ENCODE peak calls at places on chromosomes 5 and 9, in ten cellular contexts. One of them, this sample, is unnamed.

GRCh38 chr5:42950466-42951168 is 89.5 kb downstream of the ANXA2R start:
- DNase-seq in neuronal stem cell: no peak
- DNase-seq in astrocyte of the spinal cord: peak; percentile 100
- DNase-seq in NCI-H1436: no peak
- DNase-seq in stimulated activated CD4-positive, alpha-beta T cell treated with anti-CD3 and anti-CD28 coated beads, TNF-alpha, amount 100 ng/mL, for 4 hours: peak; percentile 65
- DNase-seq in body of pancreas: peak; percentile 62
- DNase-seq in non-pigmented ciliary epithelial cell: peak; percentile 100
- DNase-seq in WTC11: peak; percentile 44
- DNase-seq in endothelial cell: no peak
- DNase-seq in Right ventricle myocardium inferior: peak; percentile 73
- DNase-seq in this sample: peak; percentile 56

GRCh38 chr9:5787220-5787619 is 45.7 kb downstream of the ERMP1 start:
- DNase-seq in neuronal stem cell: no peak
- DNase-seq in astrocyte of the spinal cord: no peak
- DNase-seq in NCI-H1436: no peak
- DNase-seq in stimulated activated CD4-positive, alpha-beta T cell treated with anti-CD3 and anti-CD28 coated beads, TNF-alpha, amount 100 ng/mL, for 4 hours: no peak
- DNase-seq in body of pancreas: peak; percentile 44
- DNase-seq in non-pigmented ciliary epithelial cell: no peak
- DNase-seq in WTC11: no peak
- DNase-seq in endothelial cell: no peak
- DNase-seq in Right ventricle myocardium inferior: no peak
- DNase-seq in this sample: no peak

GRCh38 chr5:17267099-17267498 is 49.7 kb downstream of the BASP1 start:
- DNase-seq in neuronal stem cell: no peak
- DNase-seq in astrocyte of the spinal cord: no peak
- DNase-seq in NCI-H1436: no peak
- DNase-seq in stimulated activated CD4-positive, alpha-beta T cell treated with anti-CD3 and anti-CD28 coated beads, TNF-alpha, amount 100 ng/mL, for 4 hours: no peak
- DNase-seq in body of pancreas: no peak
- DNase-seq in non-pigmented ciliary epithelial cell: no peak
- DNase-seq in WTC11: no peak
- DNase-seq in endothelial cell: no peak
- DNase-seq in Right ventricle myocardium inferior: no peak
- DNase-seq in this sample: peak; percentile 45

GRCh38 chr5:73311291-73312110 is 137.1 kb downstream of the FOXD1 start:
- DNase-seq in neuronal stem cell: peak; percentile 32
- DNase-seq in astrocyte of the spinal cord: peak; percentile 94
- DNase-seq in NCI-H1436: peak; percentile 17
- DNase-seq in stimulated activated CD4-positive, alpha-beta T cell treated with anti-CD3 and anti-CD28 coated beads, TNF-alpha, amount 100 ng/mL, for 4 hours: no peak
- DNase-seq in body of pancreas: no peak
- DNase-seq in non-pigmented ciliary epithelial cell: peak; percentile 51
- DNase-seq in WTC11: peak; percentile 34
- DNase-seq in endothelial cell: no peak
- DNase-seq in Right ventricle myocardium inferior: no peak
- DNase-seq in this sample: no peak

GRCh38 chr9:24257726-24258125 is 288.0 kb downstream of the IZUMO3 start:
- DNase-seq in neuronal stem cell: no peak
- DNase-seq in astrocyte of the spinal cord: peak; percentile 77
- DNase-seq in NCI-H1436: no peak
- DNase-seq in stimulated activated CD4-positive, alpha-beta T cell treated with anti-CD3 and anti-CD28 coated beads, TNF-alpha, amount 100 ng/mL, for 4 hours: no peak
- DNase-seq in body of pancreas: no peak
- DNase-seq in non-pigmented ciliary epithelial cell: peak; percentile 20
- DNase-seq in WTC11: no peak
- DNase-seq in endothelial cell: no peak
- DNase-seq in Right ventricle myocardium inferior: no peak
- DNase-seq in this sample: no peak

GRCh38 chr5:139689631-139690384 is 41.7 kb downstream of the CXXC5 start:
- DNase-seq in neuronal stem cell: no peak
- DNase-seq in astrocyte of the spinal cord: no peak
- DNase-seq in NCI-H1436: no peak
- DNase-seq in stimulated activated CD4-positive, alpha-beta T cell treated with anti-CD3 and anti-CD28 coated beads, TNF-alpha, amount 100 ng/mL, for 4 hours: no peak
- DNase-seq in body of pancreas: peak; percentile 85
- DNase-seq in non-pigmented ciliary epithelial cell: no peak
- DNase-seq in WTC11: peak; percentile 44
- DNase-seq in endothelial cell: peak; percentile 26
- DNase-seq in Right ventricle myocardium inferior: no peak
- DNase-seq in this sample: peak; percentile 59

GRCh38 chr5:77333451-77334123 is 123.1 kb downstream of the PDE8B start:
- DNase-seq in neuronal stem cell: no peak
- DNase-seq in astrocyte of the spinal cord: no peak
- DNase-seq in NCI-H1436: no peak
- DNase-seq in stimulated activated CD4-positive, alpha-beta T cell treated with anti-CD3 and anti-CD28 coated beads, TNF-alpha, amount 100 ng/mL, for 4 hours: no peak
- DNase-seq in body of pancreas: no peak
- DNase-seq in non-pigmented ciliary epithelial cell: no peak
- DNase-seq in WTC11: no peak
- DNase-seq in endothelial cell: no peak
- DNase-seq in Right ventricle myocardium inferior: no peak
- DNase-seq in this sample: no peak

GRCh38 chr5:149358294-149358651 is 427 bp downstream of the PCYOX1L start:
- DNase-seq in neuronal stem cell: no peak
- DNase-seq in astrocyte of the spinal cord: no peak
- DNase-seq in NCI-H1436: no peak
- DNase-seq in stimulated activated CD4-positive, alpha-beta T cell treated with anti-CD3 and anti-CD28 coated beads, TNF-alpha, amount 100 ng/mL, for 4 hours: no peak
- DNase-seq in body of pancreas: peak; percentile 45
- DNase-seq in non-pigmented ciliary epithelial cell: no peak
- DNase-seq in WTC11: no peak
- DNase-seq in endothelial cell: peak; percentile 18
- DNase-seq in Right ventricle myocardium inferior: peak; percentile 75
- DNase-seq in this sample: peak; percentile 41

GRCh38 chr9:130211548-130212226 is 39.5 kb downstream of the NCS1 start:
- DNase-seq in neuronal stem cell: no peak
- DNase-seq in astrocyte of the spinal cord: no peak
- DNase-seq in NCI-H1436: no peak
- DNase-seq in stimulated activated CD4-positive, alpha-beta T cell treated with anti-CD3 and anti-CD28 coated beads, TNF-alpha, amount 100 ng/mL, for 4 hours: no peak
- DNase-seq in body of pancreas: no peak
- DNase-seq in non-pigmented ciliary epithelial cell: no peak
- DNase-seq in WTC11: no peak
- DNase-seq in endothelial cell: no peak
- DNase-seq in Right ventricle myocardium inferior: no peak
- DNase-seq in this sample: no peak

GRCh38 chr9:85178486-85178885 is 509.0 kb downstream of the NTRK2 start:
- DNase-seq in neuronal stem cell: no peak
- DNase-seq in astrocyte of the spinal cord: no peak
- DNase-seq in NCI-H1436: peak; percentile 3
- DNase-seq in stimulated activated CD4-positive, alpha-beta T cell treated with anti-CD3 and anti-CD28 coated beads, TNF-alpha, amount 100 ng/mL, for 4 hours: no peak
- DNase-seq in body of pancreas: no peak
- DNase-seq in non-pigmented ciliary epithelial cell: no peak
- DNase-seq in WTC11: no peak
- DNase-seq in endothelial cell: peak; percentile 4
- DNase-seq in Right ventricle myocardium inferior: no peak
- DNase-seq in this sample: no peak

GRCh38 chr9:88076286-88077070 is 61.8 kb downstream of the SPATA31C2 start:
- DNase-seq in neuronal stem cell: peak; percentile 54
- DNase-seq in astrocyte of the spinal cord: peak; percentile 92
- DNase-seq in NCI-H1436: peak; percentile 18
- DNase-seq in stimulated activated CD4-positive, alpha-beta T cell treated with anti-CD3 and anti-CD28 coated beads, TNF-alpha, amount 100 ng/mL, for 4 hours: no peak
- DNase-seq in body of pancreas: peak; percentile 96
- DNase-seq in non-pigmented ciliary epithelial cell: peak; percentile 53
- DNase-seq in WTC11: peak; percentile 71
- DNase-seq in endothelial cell: peak; percentile 58
- DNase-seq in Right ventricle myocardium inferior: peak; percentile 83
- DNase-seq in this sample: no peak

GRCh38 chr9:105846825-105847224 is 152.5 kb downstream of the TMEM38B start:
- DNase-seq in neuronal stem cell: no peak
- DNase-seq in astrocyte of the spinal cord: no peak
- DNase-seq in NCI-H1436: no peak
- DNase-seq in stimulated activated CD4-positive, alpha-beta T cell treated with anti-CD3 and anti-CD28 coated beads, TNF-alpha, amount 100 ng/mL, for 4 hours: no peak
- DNase-seq in body of pancreas: no peak
- DNase-seq in non-pigmented ciliary epithelial cell: no peak
- DNase-seq in WTC11: no peak
- DNase-seq in endothelial cell: no peak
- DNase-seq in Right ventricle myocardium inferior: no peak
- DNase-seq in this sample: no peak

GRCh38 chr9:81632599-81632998 is 56.7 kb downstream of the TLE1 start:
- DNase-seq in neuronal stem cell: no peak
- DNase-seq in astrocyte of the spinal cord: peak; percentile 81
- DNase-seq in NCI-H1436: no peak
- DNase-seq in stimulated activated CD4-positive, alpha-beta T cell treated with anti-CD3 and anti-CD28 coated beads, TNF-alpha, amount 100 ng/mL, for 4 hours: no peak
- DNase-seq in body of pancreas: no peak
- DNase-seq in non-pigmented ciliary epithelial cell: peak; percentile 84
- DNase-seq in WTC11: no peak
- DNase-seq in endothelial cell: no peak
- DNase-seq in Right ventricle myocardium inferior: no peak
- DNase-seq in this sample: no peak

GRCh38 chr5:95414441-95414840 is 23.3 kb downstream of the FAM81B start:
- DNase-seq in neuronal stem cell: no peak
- DNase-seq in astrocyte of the spinal cord: no peak
- DNase-seq in NCI-H1436: no peak
- DNase-seq in stimulated activated CD4-positive, alpha-beta T cell treated with anti-CD3 and anti-CD28 coated beads, TNF-alpha, amount 100 ng/mL, for 4 hours: no peak
- DNase-seq in body of pancreas: no peak
- DNase-seq in non-pigmented ciliary epithelial cell: no peak
- DNase-seq in WTC11: no peak
- DNase-seq in endothelial cell: no peak
- DNase-seq in Right ventricle myocardium inferior: no peak
- DNase-seq in this sample: no peak

GRCh38 chr5:107218457-107219193 is 452.1 kb downstream of the EFNA5 start:
- DNase-seq in neuronal stem cell: no peak
- DNase-seq in astrocyte of the spinal cord: peak; percentile 22
- DNase-seq in NCI-H1436: no peak
- DNase-seq in stimulated activated CD4-positive, alpha-beta T cell treated with anti-CD3 and anti-CD28 coated beads, TNF-alpha, amount 100 ng/mL, for 4 hours: no peak
- DNase-seq in body of pancreas: no peak
- DNase-seq in non-pigmented ciliary epithelial cell: peak; percentile 28
- DNase-seq in WTC11: no peak
- DNase-seq in endothelial cell: no peak
- DNase-seq in Right ventricle myocardium inferior: no peak
- DNase-seq in this sample: no peak

GRCh38 chr5:103487253-103487652 is 75.3 kb downstream of the NUDT12 start:
- DNase-seq in neuronal stem cell: no peak
- DNase-seq in astrocyte of the spinal cord: peak; percentile 44
- DNase-seq in NCI-H1436: no peak
- DNase-seq in stimulated activated CD4-positive, alpha-beta T cell treated with anti-CD3 and anti-CD28 coated beads, TNF-alpha, amount 100 ng/mL, for 4 hours: no peak
- DNase-seq in body of pancreas: no peak
- DNase-seq in non-pigmented ciliary epithelial cell: no peak
- DNase-seq in WTC11: no peak
- DNase-seq in endothelial cell: no peak
- DNase-seq in Right ventricle myocardium inferior: no peak
- DNase-seq in this sample: no peak

GRCh38 chr5:114449836-114450515 is 88.1 kb downstream of the KCNN2 start:
- DNase-seq in neuronal stem cell: peak; percentile 64
- DNase-seq in astrocyte of the spinal cord: peak; percentile 52
- DNase-seq in NCI-H1436: peak; percentile 8
- DNase-seq in stimulated activated CD4-positive, alpha-beta T cell treated with anti-CD3 and anti-CD28 coated beads, TNF-alpha, amount 100 ng/mL, for 4 hours: no peak
- DNase-seq in body of pancreas: peak; percentile 71
- DNase-seq in non-pigmented ciliary epithelial cell: peak; percentile 4
- DNase-seq in WTC11: peak; percentile 77
- DNase-seq in endothelial cell: peak; percentile 74
- DNase-seq in Right ventricle myocardium inferior: peak; percentile 69
- DNase-seq in this sample: peak; percentile 49

GRCh38 chr9:75601280-75601679 is 289.2 kb upstream of the PCSK5 start:
- DNase-seq in neuronal stem cell: no peak
- DNase-seq in astrocyte of the spinal cord: no peak
- DNase-seq in NCI-H1436: no peak
- DNase-seq in stimulated activated CD4-positive, alpha-beta T cell treated with anti-CD3 and anti-CD28 coated beads, TNF-alpha, amount 100 ng/mL, for 4 hours: no peak
- DNase-seq in body of pancreas: no peak
- DNase-seq in non-pigmented ciliary epithelial cell: no peak
- DNase-seq in WTC11: no peak
- DNase-seq in endothelial cell: no peak
- DNase-seq in Right ventricle myocardium inferior: no peak
- DNase-seq in this sample: no peak

GRCh38 chr5:131749138-131749537 is 47.7 kb downstream of the FNIP1 start:
- DNase-seq in neuronal stem cell: no peak
- DNase-seq in astrocyte of the spinal cord: peak; percentile 59
- DNase-seq in NCI-H1436: no peak
- DNase-seq in stimulated activated CD4-positive, alpha-beta T cell treated with anti-CD3 and anti-CD28 coated beads, TNF-alpha, amount 100 ng/mL, for 4 hours: no peak
- DNase-seq in body of pancreas: no peak
- DNase-seq in non-pigmented ciliary epithelial cell: no peak
- DNase-seq in WTC11: no peak
- DNase-seq in endothelial cell: no peak
- DNase-seq in Right ventricle myocardium inferior: no peak
- DNase-seq in this sample: no peak

GRCh38 chr9:107431461-107431860 is 58.1 kb downstream of the KLF4 start:
- DNase-seq in neuronal stem cell: no peak
- DNase-seq in astrocyte of the spinal cord: no peak
- DNase-seq in NCI-H1436: no peak
- DNase-seq in stimulated activated CD4-positive, alpha-beta T cell treated with anti-CD3 and anti-CD28 coated beads, TNF-alpha, amount 100 ng/mL, for 4 hours: no peak
- DNase-seq in body of pancreas: no peak
- DNase-seq in non-pigmented ciliary epithelial cell: no peak
- DNase-seq in WTC11: no peak
- DNase-seq in endothelial cell: no peak
- DNase-seq in Right ventricle myocardium inferior: no peak
- DNase-seq in this sample: no peak

GRCh38 chr5:155546075-155546474 is 532.5 kb downstream of the KIF4B start:
- DNase-seq in neuronal stem cell: no peak
- DNase-seq in astrocyte of the spinal cord: no peak
- DNase-seq in NCI-H1436: no peak
- DNase-seq in stimulated activated CD4-positive, alpha-beta T cell treated with anti-CD3 and anti-CD28 coated beads, TNF-alpha, amount 100 ng/mL, for 4 hours: no peak
- DNase-seq in body of pancreas: no peak
- DNase-seq in non-pigmented ciliary epithelial cell: no peak
- DNase-seq in WTC11: no peak
- DNase-seq in endothelial cell: no peak
- DNase-seq in Right ventricle myocardium inferior: no peak
- DNase-seq in this sample: no peak

GRCh38 chr9:133768859-133769510 is 30.8 kb upstream of the SARDH start:
- DNase-seq in neuronal stem cell: no peak
- DNase-seq in astrocyte of the spinal cord: no peak
- DNase-seq in NCI-H1436: no peak
- DNase-seq in stimulated activated CD4-positive, alpha-beta T cell treated with anti-CD3 and anti-CD28 coated beads, TNF-alpha, amount 100 ng/mL, for 4 hours: no peak
- DNase-seq in body of pancreas: peak; percentile 99
- DNase-seq in non-pigmented ciliary epithelial cell: no peak
- DNase-seq in WTC11: peak; percentile 70
- DNase-seq in endothelial cell: no peak
- DNase-seq in Right ventricle myocardium inferior: peak; percentile 66
- DNase-seq in this sample: no peak

GRCh38 chr9:98678244-98678842 is 30.4 kb downstream of the GABBR2 start:
- DNase-seq in neuronal stem cell: no peak
- DNase-seq in astrocyte of the spinal cord: no peak
- DNase-seq in NCI-H1436: no peak
- DNase-seq in stimulated activated CD4-positive, alpha-beta T cell treated with anti-CD3 and anti-CD28 coated beads, TNF-alpha, amount 100 ng/mL, for 4 hours: no peak
- DNase-seq in body of pancreas: no peak
- DNase-seq in non-pigmented ciliary epithelial cell: no peak
- DNase-seq in WTC11: peak; percentile 66
- DNase-seq in endothelial cell: peak; percentile 34
- DNase-seq in Right ventricle myocardium inferior: no peak
- DNase-seq in this sample: peak; percentile 5

GRCh38 chr9:107228648-107229047 is 54.4 kb upstream of the RAD23B start:
- DNase-seq in neuronal stem cell: no peak
- DNase-seq in astrocyte of the spinal cord: no peak
- DNase-seq in NCI-H1436: peak; percentile 79
- DNase-seq in stimulated activated CD4-positive, alpha-beta T cell treated with anti-CD3 and anti-CD28 coated beads, TNF-alpha, amount 100 ng/mL, for 4 hours: no peak
- DNase-seq in body of pancreas: no peak
- DNase-seq in non-pigmented ciliary epithelial cell: no peak
- DNase-seq in WTC11: no peak
- DNase-seq in endothelial cell: no peak
- DNase-seq in Right ventricle myocardium inferior: no peak
- DNase-seq in this sample: no peak

GRCh38 chr9:132597073-132597775 is 14.8 kb downstream of the BARHL1 start:
- DNase-seq in neuronal stem cell: no peak
- DNase-seq in astrocyte of the spinal cord: peak; percentile 44
- DNase-seq in NCI-H1436: no peak
- DNase-seq in stimulated activated CD4-positive, alpha-beta T cell treated with anti-CD3 and anti-CD28 coated beads, TNF-alpha, amount 100 ng/mL, for 4 hours: no peak
- DNase-seq in body of pancreas: no peak
- DNase-seq in non-pigmented ciliary epithelial cell: no peak
- DNase-seq in WTC11: no peak
- DNase-seq in endothelial cell: no peak
- DNase-seq in Right ventricle myocardium inferior: peak; percentile 85
- DNase-seq in this sample: no peak

GRCh38 chr9:82764270-82764669 is 298.7 kb downstream of the RASEF start:
- DNase-seq in neuronal stem cell: no peak
- DNase-seq in astrocyte of the spinal cord: no peak
- DNase-seq in NCI-H1436: no peak
- DNase-seq in stimulated activated CD4-positive, alpha-beta T cell treated with anti-CD3 and anti-CD28 coated beads, TNF-alpha, amount 100 ng/mL, for 4 hours: no peak
- DNase-seq in body of pancreas: no peak
- DNase-seq in non-pigmented ciliary epithelial cell: no peak
- DNase-seq in WTC11: no peak
- DNase-seq in endothelial cell: no peak
- DNase-seq in Right ventricle myocardium inferior: no peak
- DNase-seq in this sample: no peak

GRCh38 chr5:76406567-76407155 is 3.6 kb downstream of the IQGAP2 start:
- DNase-seq in neuronal stem cell: no peak
- DNase-seq in astrocyte of the spinal cord: no peak
- DNase-seq in NCI-H1436: no peak
- DNase-seq in stimulated activated CD4-positive, alpha-beta T cell treated with anti-CD3 and anti-CD28 coated beads, TNF-alpha, amount 100 ng/mL, for 4 hours: no peak
- DNase-seq in body of pancreas: no peak
- DNase-seq in non-pigmented ciliary epithelial cell: no peak
- DNase-seq in WTC11: no peak
- DNase-seq in endothelial cell: no peak
- DNase-seq in Right ventricle myocardium inferior: no peak
- DNase-seq in this sample: no peak

GRCh38 chr5:87300744-87301143 is 33.1 kb downstream of the RASA1 start:
- DNase-seq in neuronal stem cell: no peak
- DNase-seq in astrocyte of the spinal cord: peak; percentile 91
- DNase-seq in NCI-H1436: no peak
- DNase-seq in stimulated activated CD4-positive, alpha-beta T cell treated with anti-CD3 and anti-CD28 coated beads, TNF-alpha, amount 100 ng/mL, for 4 hours: peak; percentile 38
- DNase-seq in body of pancreas: no peak
- DNase-seq in non-pigmented ciliary epithelial cell: peak; percentile 85
- DNase-seq in WTC11: no peak
- DNase-seq in endothelial cell: no peak
- DNase-seq in Right ventricle myocardium inferior: no peak
- DNase-seq in this sample: no peak